ENCODE peak calls at places on chromosomes 11 and 22, in ten cellular contexts. T is suprapubic skin, F is upper lobe of right lung, U is foreskin fibroblast, E is neural progenitor cell, Q is WERI-Rb-1, M is fibroblast of pulmonary artery, L is cardiac fibroblast, W is AG09309, H is choroid plexus epithelial cell. N is an unnamed sample.

GRCh38 chr22:44131989-44132685 is 48.6 kb upstream of the PARVG start:
- DNase-seq in T (no peak), F (peak; percentile 47), U (no peak), E (no peak), Q (no peak), M (no peak), L (no peak), W (no peak), H (no peak), N (no peak)

GRCh38 chr22:46010951-46011626 is 34.1 kb upstream of the WNT7B start:
- DNase-seq in T (peak; percentile 78), F (peak; percentile 62), U (no peak), E (no peak), Q (no peak), M (no peak), L (no peak), W (no peak), H (no peak), N (no peak)

GRCh38 chr11:117723625-117724024 is 73.4 kb downstream of the DSCAML1 start:
- DNase-seq in T (no peak), F (peak; percentile 10), U (no peak), E (no peak), Q (no peak), M (no peak), L (no peak), W (no peak), H (no peak), N (no peak)

GRCh38 chr11:45620243-45620642 is 45.2 kb downstream of the CHST1 start:
- DNase-seq in T (no peak), F (no peak), U (no peak), E (no peak), Q (no peak), M (no peak), L (no peak), W (no peak), H (no peak), N (no peak)

GRCh38 chr11:107957109-107957588 is 28.9 kb downstream of the RAB39A start:
- DNase-seq in T (no peak), F (no peak), U (peak; percentile 40), E (no peak), Q (no peak), M (no peak), L (peak; percentile 40), W (peak; percentile 13), H (no peak), N (no peak)

GRCh38 chr11:63998558-63999348 is 12.5 kb downstream of the OTUB1 start:
- DNase-seq in T (no peak), F (no peak), U (no peak), E (peak; percentile 69), Q (peak; percentile 56), M (no peak), L (no peak), W (no peak), H (no peak), N (peak; percentile 79)

GRCh38 chr22:32905400-32905799 is 103.9 kb downstream of the TIMP3 start:
- DNase-seq in T (no peak), F (no peak), U (no peak), E (no peak), Q (no peak), M (no peak), L (peak; percentile 24), W (no peak), H (no peak), N (no peak)

GRCh38 chr11:120108154-120108784 is 29.6 kb downstream of the TRIM29 start:
- DNase-seq in T (no peak), F (peak; percentile 78), U (peak; percentile 28), E (peak; percentile 87), Q (peak; percentile 76), M (peak; percentile 56), L (peak; percentile 65), W (no peak), H (peak; percentile 65), N (peak; percentile 69)

GRCh38 chr22:29387921-29388758 is at the start of gene AP1B1:
- DNase-seq in T (peak; percentile 96), F (peak; percentile 99), U (peak; percentile 86), E (peak; percentile 95), Q (peak; percentile 97), M (peak; percentile 87), L (peak; percentile 92), W (peak; percentile 29), H (peak; percentile 86), N (peak; percentile 92)

GRCh38 chr11:1356478-1356960 is 33.2 kb upstream of the BRSK2 start:
- DNase-seq in T (no peak), F (no peak), U (no peak), E (no peak), Q (no peak), M (no peak), L (no peak), W (no peak), H (no peak), N (no peak)

GRCh38 chr11:8090756-8091155 is 9.7 kb downstream of the TUB start:
- DNase-seq in T (no peak), F (no peak), U (no peak), E (peak; percentile 91), Q (peak; percentile 69), M (peak; percentile 48), L (peak; percentile 40), W (no peak), H (peak; percentile 59), N (peak; percentile 33)

GRCh38 chr22:29713156-29713715 is 6.6 kb upstream of the CABP7 start:
- DNase-seq in T (no peak), F (no peak), U (no peak), E (no peak), Q (no peak), M (no peak), L (no peak), W (no peak), H (no peak), N (no peak)

DNA sequence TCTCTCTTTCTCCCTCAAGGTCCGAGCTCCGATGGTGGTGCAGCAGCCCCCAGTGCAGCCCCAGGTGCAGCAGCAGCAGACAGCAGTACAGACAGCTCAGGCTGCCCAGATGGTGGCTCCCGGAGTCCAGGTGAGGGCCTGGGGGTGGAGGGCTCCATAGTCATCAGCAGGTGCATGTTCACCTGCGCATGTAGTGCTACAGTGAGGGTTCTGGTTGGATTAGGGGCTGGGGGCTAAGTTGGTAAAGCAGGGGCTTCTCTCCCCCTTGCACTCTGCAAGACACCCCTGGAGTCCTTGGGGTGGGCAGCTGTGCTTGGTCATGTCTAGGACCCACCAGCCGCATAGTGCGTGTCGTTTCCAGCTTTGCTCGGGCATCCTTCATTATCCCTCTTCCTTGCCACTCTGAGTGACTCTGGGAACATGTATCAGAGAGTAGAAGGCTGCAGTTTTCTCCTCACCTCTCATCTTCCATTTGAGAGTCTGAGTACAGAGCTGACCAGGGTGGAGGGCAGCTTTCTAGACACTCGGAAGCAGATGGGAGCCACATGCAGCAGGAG is 61.2 kb downstream of the MED15 start:
- DNase-seq in T (no peak), F (no peak), U (no peak), E (no peak), Q (no peak), M (no peak), L (no peak), W (no peak), H (no peak), N (no peak)
- H3K4me3 ChIP-seq in T (no peak overlapping the region), F (no peak overlapping the region), U (no peak overlapping the region), E (no peak overlapping the region), Q (no peak overlapping the region), M (no peak overlapping the region), L (no peak overlapping the region), W (no peak overlapping the region), H (no peak overlapping the region), N (no peak overlapping the region)

GRCh38 chr11:121448431-121448941 is 3.6 kb upstream of the SORL1 start:
- DNase-seq in T (no peak), F (no peak), U (no peak), E (no peak), Q (no peak), M (no peak), L (no peak), W (no peak), H (no peak), N (no peak)
- TF ChIP-seq CTCF in T (no peak), F (no peak), U (no peak), E (no peak), Q (no peak), M (no peak), L (no peak), W (no peak), H (no peak), N (no peak)

DNA sequence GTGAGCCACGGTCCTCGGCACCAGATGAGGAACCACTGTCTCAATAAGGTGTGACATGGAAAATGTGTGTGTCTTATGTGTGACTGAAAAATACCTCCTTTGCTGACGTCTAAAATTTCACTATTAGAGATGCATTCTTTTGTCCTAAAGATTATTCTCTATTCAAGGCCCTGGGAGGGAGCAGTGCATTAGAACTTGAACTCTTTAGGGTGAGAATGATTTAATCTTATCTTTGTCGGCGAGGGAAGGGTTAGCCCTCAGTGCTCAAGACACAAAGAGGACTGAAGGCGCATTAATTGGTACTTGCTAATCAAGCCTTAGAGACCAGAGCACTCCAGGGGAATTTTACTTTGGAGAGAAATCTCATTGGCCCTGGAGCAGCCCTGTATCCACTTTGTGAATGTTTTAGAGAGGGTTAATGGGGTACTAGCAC is 29.8 kb upstream of the PLET1 start:
- DNase-seq in T (no peak), F (no peak), U (no peak), E (peak; percentile 22), Q (no peak), M (no peak), L (no peak), W (no peak), H (no peak), N (peak; percentile 9)
- H3K4me3 ChIP-seq in T (peak overlapping the region; percentile 54), F (peak overlapping the region; percentile 62), U (peak overlapping the region; percentile 73), E (peak overlapping the region; percentile 54), Q (peak overlapping the region; percentile 60), M (peak overlapping the region; percentile 62), L (peak overlapping the region; percentile 52), W (peak overlapping the region; percentile 62), H (peak overlapping the region; percentile 77), N (peak overlapping the region; percentile 35)

DNA sequence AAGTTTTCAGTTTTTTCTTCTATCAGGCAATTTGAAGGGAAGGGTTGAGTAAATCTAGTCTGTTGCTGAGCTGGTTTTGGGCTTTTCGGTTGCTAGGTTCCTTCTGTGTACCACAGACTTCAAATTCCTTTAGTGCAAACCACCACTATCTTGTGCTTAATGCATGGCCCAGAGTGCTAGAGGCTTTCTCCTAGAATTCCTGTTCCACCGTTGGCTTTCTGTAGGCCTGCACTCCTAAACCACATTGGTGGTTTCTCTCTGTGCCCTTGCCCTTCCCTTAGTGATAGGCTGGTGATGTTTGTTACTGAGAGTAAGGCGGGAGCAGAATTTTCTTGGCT is 47.1 kb upstream of the CTSC start:
- DNase-seq in T (no peak), F (no peak), U (no peak), E (peak; percentile 12), Q (no peak), M (peak; percentile 54), L (peak; percentile 55), W (no peak), H (peak; percentile 75), N (peak; percentile 26)
- TF ChIP-seq CTCF in T (no peak), F (no peak), U (no peak), E (no peak), Q (no peak), M (no peak), L (no peak), W (no peak), H (no peak), N (no peak)

GRCh38 chr11:65440831-65441499 is 18.4 kb downstream of the NEAT1 start:
- DNase-seq in T (peak; percentile 55), F (peak; percentile 37), U (no peak), E (no peak), Q (no peak), M (peak; percentile 46), L (peak; percentile 67), W (no peak), H (peak; percentile 73), N (peak; percentile 43)
- H3K4me3 ChIP-seq in T (no peak overlapping the region), F (no peak overlapping the region), U (no peak overlapping the region), E (no peak overlapping the region), Q (no peak overlapping the region), M (no peak overlapping the region), L (no peak overlapping the region), W (no peak overlapping the region), H (peak overlapping the region; percentile 9), N (no peak overlapping the region)

GRCh38 chr11:68968306-68969255 is 12.2 kb downstream of the MRGPRD start:
- DNase-seq in T (peak; percentile 56), F (peak; percentile 21), U (no peak), E (no peak), Q (no peak), M (no peak), L (no peak), W (no peak), H (no peak), N (no peak)
- TF ChIP-seq CTCF in T (no peak), F (no peak), U (peak; percentile 6), E (no peak), Q (peak; percentile 25), M (no peak), L (no peak), W (peak; percentile 23), H (no peak), N (no peak)